ENCODE peak calls at places on chromosomes 7 and 10, in seven cellular contexts. Z, I, S, M, F, W and L are unnamed samples.

GRCh38 chr7:25578991-25579687 is 350.9 kb upstream of the NPVF start:
- DNase-seq in W (no peak), S (no peak), M (no peak), I (no peak), Z (no peak), F (no peak), L (no peak)

GRCh38 chr7:4128161-4128560 is 553.9 kb upstream of the FOXK1 start:
- DNase-seq in I (no peak), M (no peak), F (no peak), S (no peak), W (no peak), Z (no peak), L (no peak)

GRCh38 chr10:12042409-12042796 is 206 bp downstream of the UPF2 start:
- DNase-seq in W (peak; percentile 73), F (no peak), I (peak; percentile 53), M (no peak), Z (no peak), S (peak; percentile 41), L (peak; percentile 90)

GRCh38 chr10:127033569-127034175 is 128.4 kb downstream of the DOCK1 start:
- DNase-seq in W (no peak), I (no peak), S (no peak), Z (no peak), M (no peak), F (no peak), L (no peak)

GRCh38 chr7:128879939-128880746 is 17.5 kb downstream of the ATP6V1F start:
- DNase-seq in F (peak; percentile 52), I (peak; percentile 71), W (peak; percentile 86), M (no peak), S (no peak), Z (peak; percentile 58), L (peak; percentile 67)

GRCh38 chr7:111730476-111731300 is 168.4 kb upstream of the IMMP2L start:
- DNase-seq in S (peak; percentile 43), W (no peak), I (no peak), F (peak; percentile 60), M (no peak), Z (no peak), L (no peak)

GRCh38 chr10:68561804-68562649 is 1.9 kb downstream of the TET1 start:
- DNase-seq in I (peak; percentile 9), M (no peak), W (no peak), S (no peak), Z (no peak), F (peak; percentile 42), L (peak; percentile 74)

GRCh38 chr7:20064181-20064970 is 152.8 kb downstream of the MACC1 start:
- DNase-seq in M (no peak), I (no peak), S (no peak), Z (no peak), W (no peak), F (peak; percentile 11), L (no peak)

GRCh38 chr10:88810196-88810961 is 7.8 kb downstream of the LIPM start:
- DNase-seq in F (peak; percentile 76), Z (no peak), I (no peak), S (peak; percentile 60), W (no peak), M (peak; percentile 50), L (no peak)

GRCh38 chr10:132616170-132616994 is 78.8 kb downstream of the INPP5A start:
- DNase-seq in Z (peak; percentile 46), W (no peak), S (no peak), I (no peak), M (peak; percentile 85), F (no peak), L (no peak)

GRCh38 chr7:106117767-106118544 is 5.8 kb upstream of the SYPL1 start:
- DNase-seq in S (no peak), Z (no peak), I (no peak), M (no peak), F (no peak), W (no peak), L (no peak)

GRCh38 chr7:116786791-116787443 is 75.5 kb upstream of the CAPZA2 start:
- DNase-seq in W (no peak), F (peak; percentile 43), Z (no peak), S (peak; percentile 36), I (no peak), M (no peak), L (no peak)

GRCh38 chr7:73652541-73652949 is 15.1 kb upstream of the VPS37D start:
- DNase-seq in Z (no peak), S (no peak), M (no peak), F (no peak), I (peak; percentile 55), W (no peak), L (no peak)

GRCh38 chr7:27605283-27605682 is 57.4 kb downstream of the HIBADH start:
- DNase-seq in M (no peak), W (no peak), I (no peak), Z (no peak), F (no peak), S (no peak), L (no peak)

GRCh38 chr7:12564996-12565764 is 5.3 kb upstream of the SCIN start:
- DNase-seq in S (no peak), M (no peak), I (no peak), F (no peak), Z (no peak), W (no peak), L (no peak)

GRCh38 chr10:18350340-18350739 is 210.1 kb downstream of the CACNB2 start:
- DNase-seq in M (no peak), S (no peak), F (no peak), Z (no peak), W (no peak), I (no peak), L (no peak)

GRCh38 chr7:41880107-41880506 is 177.2 kb upstream of the INHBA start:
- DNase-seq in W (no peak), S (no peak), Z (no peak), M (no peak), I (no peak), F (peak; percentile 48), L (no peak)

GRCh38 chr7:97851725-97852124 is 20.5 kb downstream of the ASNS start:
- DNase-seq in W (no peak), F (peak; percentile 58), Z (no peak), S (no peak), I (no peak), M (no peak), L (no peak)

DNA sequence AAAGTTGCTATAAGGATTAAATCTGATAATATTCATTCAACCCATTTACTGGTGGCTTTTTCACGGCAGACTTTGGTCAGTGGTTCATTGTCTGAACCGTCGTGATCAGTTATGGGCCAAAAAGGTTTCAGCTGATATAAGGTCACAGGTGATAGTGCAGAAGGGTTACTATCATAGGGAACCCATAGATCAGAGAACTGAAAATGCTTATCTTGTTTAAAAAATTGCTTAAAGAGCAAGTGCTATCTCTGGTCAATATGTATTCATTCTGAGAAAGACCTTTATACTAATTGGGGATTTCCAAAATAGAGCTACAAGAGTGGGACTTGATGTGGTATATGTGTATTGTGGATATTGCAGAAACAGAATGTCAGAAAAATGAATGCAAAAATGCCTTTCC is 147.8 kb upstream of the SEMA3E start:
- DNase-seq in S (no peak), I (no peak), W (no peak), Z (no peak), F (no peak), M (no peak), L (no peak)
- H3K4me1 ChIP-seq in S (no peaks in the 10 kb centered on the region), I (peaks cover 5% of the 10 kb centered on the region), W (no peaks in the 10 kb centered on the region), Z (no peaks in the 10 kb centered on the region), F (no peaks in the 10 kb centered on the region), M (no peaks in the 10 kb centered on the region), L (no peaks in the 10 kb centered on the region)

GRCh38 chr10:628386-629045 is 61.0 kb downstream of the DIP2C start:
- DNase-seq in Z (peak; percentile 52), S (no peak), F (no peak), W (no peak), M (no peak), I (no peak), L (no peak)
- H3K4me1 ChIP-seq in Z (no peaks in the 10 kb centered on the region), S (no peaks in the 10 kb centered on the region), F (peaks cover 15% of the 10 kb centered on the region), W (peaks cover 31% of the 10 kb centered on the region), M (no peaks in the 10 kb centered on the region), I (peaks cover 26% of the 10 kb centered on the region), L (peaks cover 5% of the 10 kb centered on the region)

GRCh38 chr7:55476852-55477780 is 95.2 kb downstream of the VOPP1 start:
- DNase-seq in F (no peak), W (no peak), I (no peak), M (no peak), S (no peak), Z (no peak), L (no peak)

GRCh38 chr7:55476071-55476803 is 96.1 kb downstream of the VOPP1 start:
- DNase-seq in W (no peak), S (no peak), Z (no peak), M (no peak), I (no peak), F (peak; percentile 55), L (no peak)

GRCh38 chr7:55474944-55475911 is 97.1 kb downstream of the VOPP1 start:
- DNase-seq in S (no peak), Z (no peak), W (no peak), I (no peak), M (peak; percentile 61), F (no peak), L (no peak)

GRCh38 chr7:55472928-55473725 is 99.2 kb downstream of the VOPP1 start:
- DNase-seq in Z (no peak), W (no peak), F (no peak), I (no peak), M (no peak), S (no peak), L (no peak)

GRCh38 chr7:55473935-55474334 is 98.4 kb downstream of the VOPP1 start:
- DNase-seq in S (no peak), F (no peak), I (no peak), M (no peak), W (no peak), Z (no peak), L (no peak)
- H3K4me1 ChIP-seq in S (peaks cover 18% of the 10 kb centered on the region), F (peaks cover 20% of the 10 kb centered on the region), I (no peaks in the 10 kb centered on the region), M (peaks cover 92% of the 10 kb centered on the region), W (peaks cover 20% of the 10 kb centered on the region), Z (peaks cover 3% of the 10 kb centered on the region), L (no peaks in the 10 kb centered on the region)

GRCh38 chr10:73210395-73211105 is 36.5 kb downstream of the DNAJC9 start:
- DNase-seq in I (no peak), Z (no peak), S (no peak), F (no peak), W (no peak), M (no peak), L (no peak)
- H3K4me1 ChIP-seq in I (no peaks in the 10 kb centered on the region), Z (no peaks in the 10 kb centered on the region), S (no peaks in the 10 kb centered on the region), F (no peaks in the 10 kb centered on the region), W (no peaks in the 10 kb centered on the region), M (no peaks in the 10 kb centered on the region), L (no peaks in the 10 kb centered on the region)

DNA sequence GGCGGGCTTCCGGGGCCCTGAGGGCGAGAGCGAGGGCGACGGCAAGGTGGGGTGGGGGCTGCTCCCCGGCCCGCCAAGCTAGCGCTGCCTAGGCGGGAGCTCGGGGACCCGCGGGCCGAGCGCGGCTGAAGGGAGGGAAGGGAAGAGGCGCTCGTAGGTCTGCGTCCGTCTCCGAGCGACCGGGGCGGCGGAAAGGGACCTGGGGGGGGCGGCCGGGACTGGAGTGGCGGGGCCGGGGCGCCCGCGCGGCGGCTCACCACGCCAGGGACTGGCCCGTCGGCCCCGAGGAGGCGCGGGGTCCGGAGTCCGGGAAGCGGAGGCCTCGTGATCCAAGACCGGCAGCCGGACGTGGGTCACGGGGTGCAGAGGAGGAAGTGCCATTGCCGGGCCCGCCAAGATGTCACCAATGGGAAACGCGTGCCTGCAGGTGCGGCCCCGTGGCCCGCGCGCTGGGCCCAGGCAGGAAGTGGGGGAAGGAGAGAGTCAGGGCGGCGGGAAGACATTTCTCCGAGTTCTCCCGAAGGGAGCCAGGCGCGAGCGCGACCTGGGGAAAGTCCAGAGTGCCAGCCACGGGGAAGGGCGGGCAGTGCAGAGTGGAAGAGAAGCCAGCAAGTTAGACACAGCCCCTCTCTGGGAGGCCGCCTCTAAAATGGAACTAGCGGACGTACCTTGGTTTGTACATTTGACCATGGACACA is 11.9 kb downstream of the HNRNPF start:
- DNase-seq in F (peak; percentile 76), W (peak; percentile 92), Z (peak; percentile 97), M (peak; percentile 74), I (peak; percentile 95), S (peak; percentile 94), L (peak; percentile 95)
- H3K4me1 ChIP-seq in F (peaks cover 15% of the 10 kb centered on the region), W (peaks cover 54% of the 10 kb centered on the region), Z (peaks cover 41% of the 10 kb centered on the region), M (peaks cover 81% of the 10 kb centered on the region), I (peaks cover 73% of the 10 kb centered on the region), S (peaks cover 63% of the 10 kb centered on the region), L (peaks cover 90% of the 10 kb centered on the region)

GRCh38 chr7:101884671-101885596 is 67.5 kb downstream of the CUX1 start:
- DNase-seq in Z (no peak), S (peak; percentile 91), W (no peak), I (no peak), M (peak; percentile 29), F (no peak), L (no peak)
- H3K4me1 ChIP-seq in Z (peaks cover 41% of the 10 kb centered on the region), S (peaks cover 100% of the 10 kb centered on the region), W (peaks cover 68% of the 10 kb centered on the region), I (peaks cover 62% of the 10 kb centered on the region), M (peaks cover 25% of the 10 kb centered on the region), F (peaks cover 8% of the 10 kb centered on the region), L (peaks cover 54% of the 10 kb centered on the region)